ENCODE peak calls at places on chromosomes 12 and 14, in six cellular contexts. One of them, this sample, is unnamed.

GRCh38 chr14:65361920-65362319 is 50.6 kb upstream of the FUT8 start:
- DNase-seq in GM12878: no peak
- DNase-seq in H1: no peak
- DNase-seq in K562: no peak
- DNase-seq in HepG2: no peak
- DNase-seq in HCT116: no peak
- DNase-seq in this sample: no peak

GRCh38 chr12:112349440-112349839 is 32.8 kb downstream of the HECTD4 start:
- DNase-seq in K562: no peak
- DNase-seq in GM12878: no peak
- DNase-seq in HepG2: no peak
- DNase-seq in HCT116: no peak
- DNase-seq in H1: no peak
- DNase-seq in this sample: no peak

GRCh38 chr12:52634266-52635056 is 16.1 kb upstream of the KRT73 start:
- DNase-seq in K562: no peak
- DNase-seq in GM12878: no peak
- DNase-seq in H1: peak; percentile 14
- DNase-seq in HCT116: no peak
- DNase-seq in HepG2: no peak
- DNase-seq in this sample: no peak

GRCh38 chr14:70698288-70698687 is 56.6 kb downstream of the TTC9 start:
- DNase-seq in HepG2: peak; percentile 29
- DNase-seq in K562: peak; percentile 33
- DNase-seq in GM12878: no peak
- DNase-seq in HCT116: no peak
- DNase-seq in H1: no peak
- DNase-seq in this sample: no peak

GRCh38 chr12:120453977-120454376 is 7.7 kb downstream of the GATC start:
- DNase-seq in HepG2: peak; percentile 45
- DNase-seq in K562: peak; percentile 47
- DNase-seq in HCT116: no peak
- DNase-seq in H1: no peak
- DNase-seq in GM12878: no peak
- DNase-seq in this sample: no peak

GRCh38 chr12:67826946-67827719 is 162.1 kb upstream of the IFNG-AS1 start:
- DNase-seq in H1: no peak
- DNase-seq in GM12878: no peak
- DNase-seq in K562: no peak
- DNase-seq in HCT116: no peak
- DNase-seq in HepG2: no peak
- DNase-seq in this sample: no peak

GRCh38 chr12:94706250-94706661 is 55.9 kb upstream of the TMCC3 start:
- DNase-seq in GM12878: peak; percentile 55
- DNase-seq in H1: no peak
- DNase-seq in HepG2: no peak
- DNase-seq in K562: no peak
- DNase-seq in HCT116: no peak
- DNase-seq in this sample: no peak

GRCh38 chr12:95395706-95396105 is 78.2 kb upstream of the METAP2 start:
- DNase-seq in HCT116: no peak
- DNase-seq in K562: no peak
- DNase-seq in H1: no peak
- DNase-seq in HepG2: no peak
- DNase-seq in GM12878: no peak
- DNase-seq in this sample: no peak

GRCh38 chr14:37596790-37597189 is 1.4 kb downstream of the TTC6 start:
- DNase-seq in HepG2: no peak
- DNase-seq in HCT116: no peak
- DNase-seq in H1: no peak
- DNase-seq in GM12878: no peak
- DNase-seq in K562: no peak
- DNase-seq in this sample: no peak

GRCh38 chr12:8890313-8891084 is 23.8 kb upstream of the PHC1 start:
- DNase-seq in GM12878: peak; percentile 8
- DNase-seq in HepG2: peak; percentile 32
- DNase-seq in H1: peak; percentile 80
- DNase-seq in HCT116: no peak
- DNase-seq in K562: peak; percentile 58
- DNase-seq in this sample: peak; percentile 87

GRCh38 chr12:43309845-43310405 is 242.1 kb downstream of the ADAMTS20 start:
- DNase-seq in K562: no peak
- DNase-seq in GM12878: no peak
- DNase-seq in HCT116: no peak
- DNase-seq in HepG2: no peak
- DNase-seq in H1: no peak
- DNase-seq in this sample: no peak

GRCh38 chr12:98635657-98636323 is 8.8 kb downstream of the IKBIP start:
- DNase-seq in H1: no peak
- DNase-seq in K562: no peak
- DNase-seq in GM12878: peak; percentile 44
- DNase-seq in HepG2: peak; percentile 20
- DNase-seq in HCT116: peak; percentile 39
- DNase-seq in this sample: no peak

GRCh38 chr14:103941462-103941861 is 867 bp downstream of the RD3L start:
- DNase-seq in HepG2: no peak
- DNase-seq in GM12878: no peak
- DNase-seq in K562: no peak
- DNase-seq in H1: no peak
- DNase-seq in HCT116: no peak
- DNase-seq in this sample: no peak

GRCh38 chr12:127928615-127929014 is 338.4 kb upstream of the TMEM132C start:
- DNase-seq in GM12878: no peak
- DNase-seq in HepG2: no peak
- DNase-seq in H1: no peak
- DNase-seq in K562: no peak
- DNase-seq in HCT116: no peak
- DNase-seq in this sample: no peak

GRCh38 chr12:4388662-4389061 is 9.2 kb upstream of the FGF23 start:
- DNase-seq in HepG2: no peak
- DNase-seq in K562: peak; percentile 52
- DNase-seq in GM12878: no peak
- DNase-seq in H1: no peak
- DNase-seq in HCT116: no peak
- DNase-seq in this sample: no peak

GRCh38 chr12:26524862-26525465 is 308.0 kb downstream of the ITPR2 start:
- DNase-seq in HCT116: peak; percentile 23
- DNase-seq in H1: peak; percentile 62
- DNase-seq in K562: peak; percentile 28
- DNase-seq in GM12878: no peak
- DNase-seq in HepG2: no peak
- DNase-seq in this sample: peak; percentile 40

GRCh38 chr12:62720661-62721330 is 214.2 kb downstream of the PPM1H start:
- DNase-seq in GM12878: no peak
- DNase-seq in HCT116: no peak
- DNase-seq in H1: no peak
- DNase-seq in K562: no peak
- DNase-seq in HepG2: no peak
- DNase-seq in this sample: no peak

GRCh38 chr14:53144244-53144643 is 8.9 kb downstream of the DDHD1 start:
- DNase-seq in K562: no peak
- DNase-seq in HepG2: no peak
- DNase-seq in HCT116: no peak
- DNase-seq in H1: no peak
- DNase-seq in GM12878: peak; percentile 61
- DNase-seq in this sample: no peak

GRCh38 chr12:92987362-92987761 is 58.3 kb upstream of the EEA1 start:
- DNase-seq in H1: no peak
- DNase-seq in HepG2: peak; percentile 78
- DNase-seq in GM12878: no peak
- DNase-seq in K562: peak; percentile 57
- DNase-seq in HCT116: peak; percentile 42
- DNase-seq in this sample: peak; percentile 51

GRCh38 chr12:7017870-7018349 is 366 bp downstream of the LPCAT3 start:
- DNase-seq in K562: peak; percentile 70
- DNase-seq in HCT116: no peak
- DNase-seq in HepG2: no peak
- DNase-seq in H1: no peak
- DNase-seq in GM12878: no peak
- DNase-seq in this sample: peak; percentile 75

GRCh38 chr14:28765907-28766504 is 581 bp upstream of the FOXG1 start:
- DNase-seq in H1: peak; percentile 74
- DNase-seq in HCT116: no peak
- DNase-seq in HepG2: no peak
- DNase-seq in K562: peak; percentile 22
- DNase-seq in GM12878: no peak
- DNase-seq in this sample: no peak

GRCh38 chr12:28770329-28770728 is 378.7 kb upstream of the FAR2 start:
- DNase-seq in GM12878: no peak
- DNase-seq in HepG2: no peak
- DNase-seq in K562: no peak
- DNase-seq in HCT116: no peak
- DNase-seq in H1: no peak
- DNase-seq in this sample: no peak

GRCh38 chr14:65330416-65330815 is 82.1 kb upstream of the FUT8 start:
- DNase-seq in HCT116: no peak
- DNase-seq in H1: no peak
- DNase-seq in GM12878: no peak
- DNase-seq in K562: no peak
- DNase-seq in HepG2: no peak
- DNase-seq in this sample: no peak

GRCh38 chr14:82537831-82538230 is 1004.2 kb upstream of the SEL1L start:
- DNase-seq in GM12878: no peak
- DNase-seq in H1: no peak
- DNase-seq in HCT116: no peak
- DNase-seq in HepG2: no peak
- DNase-seq in K562: no peak
- DNase-seq in this sample: no peak

GRCh38 chr12:97148941-97149559 is 242.0 kb downstream of the NEDD1 start:
- DNase-seq in HepG2: peak; percentile 56
- DNase-seq in HCT116: peak; percentile 29
- DNase-seq in GM12878: no peak
- DNase-seq in H1: peak; percentile 88
- DNase-seq in K562: peak; percentile 33
- DNase-seq in this sample: peak; percentile 57

GRCh38 chr12:12323606-12324005 is 26.4 kb downstream of the MANSC1 start:
- DNase-seq in HepG2: no peak
- DNase-seq in GM12878: no peak
- DNase-seq in K562: no peak
- DNase-seq in HCT116: no peak
- DNase-seq in H1: no peak
- DNase-seq in this sample: no peak

GRCh38 chr12:106138279-106138645 is 492 bp downstream of the NUAK1 start:
- DNase-seq in HepG2: no peak
- DNase-seq in HCT116: no peak
- DNase-seq in GM12878: no peak
- DNase-seq in K562: no peak
- DNase-seq in H1: no peak
- DNase-seq in this sample: no peak

GRCh38 chr12:109604132-109604585 is 30.6 kb downstream of the MVK start:
- DNase-seq in H1: no peak
- DNase-seq in HepG2: peak; percentile 71
- DNase-seq in GM12878: no peak
- DNase-seq in HCT116: no peak
- DNase-seq in K562: no peak
- DNase-seq in this sample: no peak

GRCh38 chr14:93332032-93332852 is 594 bp downstream of the BTBD7 start:
- DNase-seq in HCT116: no peak
- DNase-seq in GM12878: no peak
- DNase-seq in K562: peak; percentile 70
- DNase-seq in HepG2: peak; percentile 40
- DNase-seq in H1: peak; percentile 80
- DNase-seq in this sample: no peak

GRCh38 chr14:68468437-68469207 is 324.2 kb downstream of the ZFP36L1 start:
- DNase-seq in HepG2: no peak
- DNase-seq in H1: no peak
- DNase-seq in HCT116: no peak
- DNase-seq in GM12878: no peak
- DNase-seq in K562: no peak
- DNase-seq in this sample: no peak

GRCh38 chr12:54612216-54612750 is 22.4 kb downstream of the LACRT start:
- DNase-seq in K562: no peak
- DNase-seq in GM12878: no peak
- DNase-seq in H1: no peak
- DNase-seq in HepG2: no peak
- DNase-seq in HCT116: no peak
- DNase-seq in this sample: no peak
- TF ChIP-seq ZNF274 in K562: no peak
- TF ChIP-seq ZNF274 in GM12878: no peak
- TF ChIP-seq ZNF274 in H1: no peak
- TF ChIP-seq ZNF274 in HepG2: no peak
- TF ChIP-seq ZNF274 in HCT116: no peak
- TF ChIP-seq ZNF274 in this sample: no peak

DNA sequence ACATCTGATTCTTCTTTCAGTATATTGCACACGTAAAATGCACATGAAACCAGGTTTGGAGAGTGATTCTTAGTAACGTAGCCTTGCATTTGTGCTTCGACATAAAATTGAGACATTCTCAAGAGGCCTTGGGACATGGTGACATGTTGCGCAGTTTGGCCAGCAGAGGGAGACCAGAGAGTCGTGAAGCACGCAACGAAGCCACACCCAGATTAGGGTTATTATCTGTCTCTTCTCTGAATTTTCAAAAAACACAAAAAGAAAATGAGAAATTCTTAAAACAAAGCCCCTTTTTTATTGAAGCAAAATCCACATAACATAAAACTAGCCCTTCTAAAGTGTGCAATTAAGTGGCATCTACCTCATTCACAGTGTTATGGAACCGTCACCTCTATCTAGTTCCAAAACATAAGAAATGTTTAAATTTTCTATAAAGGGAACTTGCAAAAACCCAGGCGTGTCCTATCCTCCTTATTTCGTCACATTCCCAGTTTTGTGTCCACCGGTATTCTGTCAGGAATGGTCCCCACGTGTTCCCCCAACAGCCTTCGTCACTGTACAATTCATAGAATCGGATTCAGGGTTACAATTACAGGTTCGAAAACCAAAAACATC is 108.8 kb upstream of the ATF7IP start:
- DNase-seq in HepG2: peak; percentile 52
- DNase-seq in H1: peak; percentile 62
- DNase-seq in K562: peak; percentile 54
- DNase-seq in GM12878: no peak
- DNase-seq in HCT116: peak; percentile 80
- DNase-seq in this sample: peak; percentile 97
- H3K4me1 ChIP-seq in HepG2: peaks cover 52% of the 10 kb centered on the region
- H3K4me1 ChIP-seq in H1: peaks cover 28% of the 10 kb centered on the region
- H3K4me1 ChIP-seq in K562: peaks cover 19% of the 10 kb centered on the region
- H3K4me1 ChIP-seq in GM12878: peaks cover 4% of the 10 kb centered on the region
- H3K4me1 ChIP-seq in HCT116: peaks cover 43% of the 10 kb centered on the region
- H3K4me1 ChIP-seq in this sample: peaks cover 11% of the 10 kb centered on the region

GRCh38 chr14:91947196-91948184 is at the start of gene FBLN5:
- DNase-seq in HepG2: no peak
- DNase-seq in H1: peak; percentile 72
- DNase-seq in GM12878: no peak
- DNase-seq in K562: peak; percentile 55
- DNase-seq in HCT116: no peak
- DNase-seq in this sample: peak; percentile 32
- TF ChIP-seq ZNF274 in HepG2: no peak
- TF ChIP-seq ZNF274 in H1: no peak
- TF ChIP-seq ZNF274 in GM12878: no peak
- TF ChIP-seq ZNF274 in K562: no peak
- TF ChIP-seq ZNF274 in HCT116: no peak
- TF ChIP-seq ZNF274 in this sample: no peak

DNA sequence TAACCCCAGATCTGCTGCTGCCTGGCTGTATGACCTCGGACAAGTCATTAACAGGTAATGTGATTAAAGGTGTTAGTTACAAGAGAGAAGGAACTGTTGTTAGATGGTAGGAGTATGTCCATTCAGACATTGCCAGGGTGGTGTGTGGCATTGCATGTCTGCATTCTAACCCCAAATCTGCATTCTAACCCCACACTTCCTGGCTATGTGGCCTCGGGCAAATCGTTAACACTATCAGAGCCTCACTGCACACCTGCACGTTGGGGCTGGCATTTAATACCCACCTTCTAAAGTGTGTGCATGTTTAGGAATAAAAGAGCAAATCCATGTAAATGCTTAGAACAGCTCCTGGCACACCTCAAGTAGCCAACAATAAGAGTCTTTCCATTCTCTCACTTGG is 46.4 kb downstream of the CHST11 start:
- DNase-seq in GM12878: no peak
- DNase-seq in HepG2: no peak
- DNase-seq in H1: no peak
- DNase-seq in HCT116: no peak
- DNase-seq in K562: no peak
- DNase-seq in this sample: no peak
- H3K4me1 ChIP-seq in GM12878: peaks cover 35% of the 10 kb centered on the region
- H3K4me1 ChIP-seq in HepG2: no peaks in the 10 kb centered on the region
- H3K4me1 ChIP-seq in H1: peaks cover 14% of the 10 kb centered on the region
- H3K4me1 ChIP-seq in HCT116: no peaks in the 10 kb centered on the region
- H3K4me1 ChIP-seq in K562: no peaks in the 10 kb centered on the region
- H3K4me1 ChIP-seq in this sample: peaks cover 18% of the 10 kb centered on the region

This sample was measured in NT2/D1.